ENCODE peak calls at places on chromosomes 4 and X, in six cellular contexts. J is BE2C, G is upper lobe of right lung, M is astrocyte of the cerebellum, O is fibroblast of lung, A is astrocyte of the spinal cord. L is an unnamed sample.

GRCh38 chr4:1096841-1097240 is 16.5 kb downstream of the RNF212 start:
- DNase-seq in J (no peak), G (no peak), M (no peak), O (no peak), A (no peak), L (no peak)

GRCh38 chrX:13248867-13249521 is 70.9 kb downstream of the ATXN3L start:
- DNase-seq in J (no peak), G (no peak), M (no peak), O (no peak), A (no peak), L (no peak)

GRCh38 chrX:11760958-11761357 is 2.9 kb downstream of the MSL3 start:
- DNase-seq in J (no peak), G (no peak), M (no peak), O (no peak), A (no peak), L (no peak)

GRCh38 chr4:56671860-56672259 is 9.2 kb downstream of the HOPX start:
- DNase-seq in J (no peak), G (no peak), M (no peak), O (peak; percentile 52), A (no peak), L (no peak)

GRCh38 chr4:154927126-154927525 is 146.1 kb downstream of the RBM46 start:
- DNase-seq in J (no peak), G (no peak), M (no peak), O (no peak), A (no peak), L (no peak)

GRCh38 chrX:30521440-30522182 is 56.0 kb downstream of the TASL start:
- DNase-seq in J (no peak), G (no peak), M (no peak), O (peak; percentile 24), A (peak; percentile 35), L (peak; percentile 25)

GRCh38 chr4:113444386-113444785 is 317.2 kb downstream of the CAMK2D start:
- DNase-seq in J (no peak), G (no peak), M (peak; percentile 70), O (peak; percentile 85), A (peak; percentile 70), L (no peak)

GRCh38 chr4:113837397-113837796 is 75.9 kb upstream of the CAMK2D start:
- DNase-seq in J (no peak), G (no peak), M (peak; percentile 49), O (peak; percentile 93), A (peak; percentile 84), L (peak; percentile 74)

GRCh38 chr4:3269105-3269927 is 20.4 kb downstream of the MSANTD1 start:
- DNase-seq in J (no peak), G (peak; percentile 56), M (no peak), O (no peak), A (no peak), L (no peak)

GRCh38 chr4:121168865-121169281 is 4.8 kb upstream of the TNIP3 start:
- DNase-seq in J (no peak), G (no peak), M (no peak), O (no peak), A (no peak), L (no peak)

GRCh38 chr4:7416745-7417432 is 17.8 kb downstream of the PSAPL1 start:
- DNase-seq in J (peak; percentile 1), G (peak; percentile 26), M (no peak), O (no peak), A (no peak), L (no peak)

GRCh38 chrX:107654778-107655761 is 26.8 kb downstream of the PRPS1 start:
- DNase-seq in J (peak; percentile 82), G (peak; percentile 81), M (no peak), O (peak; percentile 94), A (peak; percentile 89), L (peak; percentile 75)

GRCh38 chr4:187606581-187606980 is 389.0 kb upstream of the ZFP42 start:
- DNase-seq in J (peak; percentile 41), G (no peak), M (peak; percentile 27), O (peak; percentile 72), A (peak; percentile 66), L (peak; percentile 17)

GRCh38 chrX:134718329-134719317 is 60.4 kb upstream of the PLAC1 start:
- DNase-seq in J (peak; percentile 60), G (peak; percentile 60), M (peak; percentile 63), O (peak; percentile 89), A (peak; percentile 86), L (peak; percentile 97)

GRCh38 chrX:17584248-17584681 is 153.0 kb upstream of the SCML1 start:
- DNase-seq in J (no peak), G (no peak), M (no peak), O (peak; percentile 27), A (peak; percentile 39), L (no peak)

GRCh38 chrX:13283512-13283911 is 36.3 kb downstream of the ATXN3L start:
- DNase-seq in J (no peak), G (no peak), M (no peak), O (no peak), A (no peak), L (no peak)

GRCh38 chr4:82773049-82773448 is 25.5 kb downstream of the SCD5 start:
- DNase-seq in J (no peak), G (no peak), M (no peak), O (no peak), A (no peak), L (no peak)

GRCh38 chr4:82509029-82509428 is 52.8 kb downstream of the TMEM150C start:
- DNase-seq in J (no peak), G (no peak), M (no peak), O (no peak), A (no peak), L (no peak)

GRCh38 chr4:14168919-14169318 is 541.4 kb upstream of the BOD1L1 start:
- DNase-seq in J (no peak), G (no peak), M (peak; percentile 58), O (peak; percentile 82), A (peak; percentile 88), L (peak; percentile 56)

GRCh38 chr4:140971077-140971792 is 162.0 kb downstream of the RNF150 start:
- DNase-seq in J (peak; percentile 31), G (no peak), M (no peak), O (no peak), A (no peak), L (no peak)

GRCh38 chr4:153773236-153773690 is 13.4 kb upstream of the RNF175 start:
- DNase-seq in J (no peak), G (no peak), M (no peak), O (peak; percentile 23), A (no peak), L (no peak)

GRCh38 chr4:27005512-27006246 is 145.0 kb downstream of the STIM2 start:
- DNase-seq in J (no peak), G (no peak), M (peak; percentile 60), O (peak; percentile 78), A (peak; percentile 73), L (peak; percentile 16)

GRCh38 chr4:45183905-45184304 is 457.5 kb upstream of the GNPDA2 start:
- DNase-seq in J (no peak), G (no peak), M (no peak), O (no peak), A (no peak), L (no peak)

GRCh38 chr4:110292994-110293744 is 94.8 kb upstream of the ELOVL6 start:
- DNase-seq in J (no peak), G (no peak), M (no peak), O (no peak), A (no peak), L (no peak)

GRCh38 chr4:180150818-180151217 is 2092.4 kb upstream of the TENM3 start:
- DNase-seq in J (no peak), G (no peak), M (no peak), O (peak; percentile 36), A (peak; percentile 13), L (no peak)

GRCh38 chr4:168449740-168450442 is 30.4 kb downstream of the DDX60L start:
- DNase-seq in J (peak; percentile 9), G (no peak), M (peak; percentile 1), O (peak; percentile 83), A (peak; percentile 50), L (peak; percentile 18)

GRCh38 chr4:59945277-59945676 is 1254.8 kb upstream of the ADGRL3 start:
- DNase-seq in J (no peak), G (no peak), M (no peak), O (no peak), A (no peak), L (no peak)

GRCh38 chr4:41290486-41290885 is 33.8 kb downstream of the UCHL1 start:
- DNase-seq in J (no peak), G (no peak), M (no peak), O (no peak), A (no peak), L (no peak)

GRCh38 chr4:140346136-140346535 is 27.3 kb upstream of the SCOC start:
- DNase-seq in J (no peak), G (no peak), M (no peak), O (no peak), A (no peak), L (no peak)

GRCh38 chr4:74969507-74970474 is 36.9 kb downstream of the PARM1 start:
- DNase-seq in J (peak; percentile 74), G (no peak), M (no peak), O (no peak), A (no peak), L (no peak)

GRCh38 chr4:24328711-24329110 is 255.6 kb downstream of the DHX15 start:
- DNase-seq in J (no peak), G (no peak), M (peak; percentile 28), O (no peak), A (no peak), L (no peak)
- H3K4me3 ChIP-seq in J (no peak overlapping the region), G (no peak overlapping the region), M (no peak overlapping the region), O (no peak overlapping the region), A (no peak overlapping the region), L (no peak overlapping the region)

DNA sequence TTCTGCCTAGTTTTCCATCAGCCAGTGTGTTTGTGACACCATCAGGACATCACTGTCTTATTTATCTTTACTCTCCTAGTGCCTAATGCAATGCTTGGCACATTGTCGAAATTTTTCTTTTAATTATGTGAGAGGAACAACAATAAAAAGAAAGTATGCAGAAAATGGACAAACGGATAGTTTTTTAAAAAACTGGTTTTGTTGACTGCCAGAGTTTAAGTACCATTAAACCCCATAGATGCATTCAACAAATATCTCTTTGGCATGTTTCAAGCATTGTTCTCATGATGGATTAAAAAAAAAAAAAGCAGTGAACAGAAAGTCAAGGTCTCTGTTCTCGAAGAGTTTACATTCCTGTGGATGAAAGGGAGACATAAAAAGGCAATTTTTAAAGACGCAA is 398.4 kb downstream of the PPP3CA start:
- DNase-seq in J (no peak), G (no peak), M (no peak), O (no peak), A (no peak), L (no peak)
- TF ChIP-seq CTCF in J (no peak), G (no peak), M (no peak), O (no peak), A (no peak), L (no peak)

DNA sequence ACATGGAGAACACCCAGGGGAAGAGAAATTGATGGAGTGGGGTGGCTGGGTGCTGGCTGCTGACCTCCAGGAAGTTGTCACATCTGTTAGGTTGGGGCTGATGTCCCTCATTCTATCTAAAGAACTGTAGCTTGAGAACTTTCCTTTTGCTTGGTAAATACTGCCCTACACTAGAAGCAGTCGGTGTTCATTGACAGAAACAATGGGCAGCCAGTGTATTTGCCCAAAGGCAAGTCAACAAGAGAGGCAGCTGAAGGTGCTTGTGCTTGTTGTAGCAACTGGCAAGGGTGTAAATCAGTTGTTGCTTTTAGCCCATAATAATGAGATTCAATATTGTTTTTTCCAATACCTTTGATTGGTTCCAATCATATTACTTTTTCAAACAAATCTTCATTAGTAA is 956 bp downstream of the TMEM154 start:
- DNase-seq in J (no peak), G (no peak), M (no peak), O (no peak), A (no peak), L (no peak)
- H3K4me3 ChIP-seq in J (no peak overlapping the region), G (peak overlapping the region; percentile 50), M (no peak overlapping the region), O (no peak overlapping the region), A (no peak overlapping the region), L (no peak overlapping the region)

GRCh38 chr4:103499094-103499493 is 220.7 kb downstream of the TACR3 start:
- DNase-seq in J (no peak), G (no peak), M (no peak), O (peak; percentile 17), A (no peak), L (no peak)
- TF ChIP-seq CTCF in J (no peak), G (no peak), M (no peak), O (peak; percentile 33), A (no peak), L (peak; percentile 38)